ENCODE peak calls at places on chromosome 20, in six cellular contexts. J is iPS-NIHi11, N is A549, A is mammary epithelial cell, O is AG04450, L is foreskin fibroblast. D is an unnamed sample.

GRCh38 chr20:32130965-32131364 is 21.5 kb downstream of the TM9SF4 start:
- DNase-seq in A (no peak), O (no peak), L (no peak), N (no peak), J (no peak), D (no peak)

GRCh38 chr20:36861875-36862801 is 13.8 kb upstream of the TLDC2 start:
- DNase-seq in N (peak), O (no peak), A (peak), J (no peak), L (peak), D (peak)

GRCh38 chr20:64077876-64078551 is 1.3 kb downstream of the RGS19 start:
- DNase-seq in N (no peak), O (no peak), L (no peak), J (no peak), A (no peak), D (no peak)

GRCh38 chr20:2217857-2218529 is 77.8 kb upstream of the TGM3 start:
- DNase-seq in J (no peak), N (no peak), L (no peak), A (no peak), O (no peak), D (no peak)

GRCh38 chr20:38357653-38358207 is 11.4 kb downstream of the LBP start:
- DNase-seq in O (no peak), A (peak), N (no peak), J (no peak), L (no peak), D (no peak)

GRCh38 chr20:1535420-1536175 is 21.9 kb downstream of the SIRPD start:
- DNase-seq in L (no peak), N (no peak), O (no peak), J (no peak), A (no peak), D (no peak)

GRCh38 chr20:35215066-35215956 is 11.2 kb upstream of the MMP24 start:
- DNase-seq in O (no peak), N (peak), J (no peak), L (peak), A (peak), D (no peak)

GRCh38 chr20:43752561-43753301 is 25.9 kb upstream of the GTSF1L start:
- DNase-seq in J (no peak), L (peak), N (no peak), A (peak), O (no peak), D (no peak)

GRCh38 chr20:19540401-19540800 is 217.7 kb upstream of the RIN2 start:
- DNase-seq in J (no peak), L (no peak), A (no peak), O (no peak), N (no peak), D (no peak)

GRCh38 chr20:5608448-5609161 is 141.6 kb upstream of the SHLD1 start:
- DNase-seq in J (no peak), O (no peak), L (peak), N (peak), A (peak), D (no peak)

GRCh38 chr20:3245711-3246110 is 6.7 kb upstream of the SLC4A11 start:
- DNase-seq in J (no peak), A (no peak), O (no peak), L (no peak), N (no peak), D (no peak)

GRCh38 chr20:726160-726559 is 42.1 kb downstream of the SLC52A3 start:
- DNase-seq in N (no peak), O (no peak), A (no peak), J (no peak), L (no peak), D (no peak)

GRCh38 chr20:40689100-40689942 is at the start of gene MAFB:
- DNase-seq in A (peak), O (peak), J (peak), L (peak), N (peak), D (no peak)

GRCh38 chr20:10474606-10475184 is 39.6 kb downstream of the SLX4IP start:
- DNase-seq in J (no peak), A (no peak), L (no peak), N (no peak), O (no peak), D (no peak)

GRCh38 chr20:48875914-48876240 is 45.6 kb upstream of the ARFGEF2 start:
- DNase-seq in L (peak), J (no peak), O (no peak), A (peak), N (no peak), D (no peak)

GRCh38 chr20:19975436-19975799 is 41.7 kb upstream of the NAA20 start:
- DNase-seq in O (no peak), A (no peak), J (no peak), N (peak), L (peak), D (no peak)

GRCh38 chr20:6142348-6142993 is 19.6 kb upstream of the FERMT1 start:
- DNase-seq in O (peak), N (peak), L (peak), J (peak), A (peak), D (peak)

GRCh38 chr20:43363506-43363905 is 94.2 kb upstream of the SRSF6 start:
- DNase-seq in O (no peak), L (no peak), A (no peak), N (no peak), J (no peak), D (no peak)

GRCh38 chr20:53136473-53136872 is 164.3 kb downstream of the TSHZ2 start:
- DNase-seq in N (no peak), O (no peak), L (no peak), A (no peak), J (no peak), D (no peak)

GRCh38 chr20:58073945-58074920 is 154.2 kb downstream of the ANKRD60 start:
- DNase-seq in A (peak), O (no peak), L (peak), J (no peak), N (no peak), D (no peak)

GRCh38 chr20:38210741-38211140 is 45.7 kb upstream of the TGM2 start:
- DNase-seq in O (no peak), J (no peak), L (no peak), A (peak), N (no peak), D (no peak)

GRCh38 chr20:1174787-1175186 is 10.0 kb downstream of the TMEM74B start:
- DNase-seq in J (no peak), O (no peak), A (no peak), L (no peak), N (no peak), D (no peak)